ENCODE peak calls at places on chromosomes 1 and 21, in five cellular contexts. H, O, Q, M and P are unnamed samples.

GRCh38 chr21:33231526-33231925 is 1.8 kb downstream of the IFNAR2 start:
- DNase-seq in H (no peak), O (no peak), Q (no peak), M (no peak), P (no peak)

GRCh38 chr1:51237714-51238403 is 1.8 kb downstream of the RNF11 start:
- DNase-seq in H (no peak), O (no peak), Q (peak; percentile 2), M (no peak), P (no peak)

GRCh38 chr1:212515329-212515760 is 82.6 kb downstream of the NENF start:
- DNase-seq in H (no peak), O (no peak), Q (no peak), M (no peak), P (no peak)

GRCh38 chr1:157311730-157312269 is 173.6 kb upstream of the ETV3 start:
- DNase-seq in H (no peak), O (no peak), Q (no peak), M (no peak), P (no peak)

GRCh38 chr1:195804547-195804946 is 803.7 kb downstream of the KCNT2 start:
- DNase-seq in H (no peak), O (no peak), Q (no peak), M (no peak), P (no peak)

GRCh38 chr1:82387070-82387366 is 586.3 kb downstream of the ADGRL2 start:
- DNase-seq in H (no peak), O (no peak), Q (no peak), M (no peak), P (no peak)

GRCh38 chr21:42513151-42513984 is at the start of gene SLC37A1:
- DNase-seq in H (peak; percentile 61), O (peak; percentile 90), Q (no peak), M (peak; percentile 62), P (no peak)

GRCh38 chr1:24321150-24321549 is 2.0 kb downstream of the GRHL3 start:
- DNase-seq in H (no peak), O (no peak), Q (no peak), M (no peak), P (no peak)

GRCh38 chr1:89069955-89070354 is 4.9 kb upstream of the GBP1 start:
- DNase-seq in H (no peak), O (no peak), Q (no peak), M (no peak), P (no peak)

GRCh38 chr1:182084487-182085316 is 23.2 kb upstream of the ZNF648 start:
- DNase-seq in H (peak; percentile 93), O (peak; percentile 93), Q (peak; percentile 89), M (peak; percentile 60), P (peak; percentile 94)

GRCh38 chr1:209053587-209053986 is 529.9 kb upstream of the CAMK1G start:
- DNase-seq in H (no peak), O (no peak), Q (no peak), M (no peak), P (no peak)

GRCh38 chr1:240967070-240967724 is 355.2 kb upstream of the GREM2 start:
- DNase-seq in H (no peak), O (no peak), Q (no peak), M (no peak), P (no peak)

GRCh38 chr21:37530901-37531351 is 164.4 kb downstream of the DYRK1A start:
- DNase-seq in H (no peak), O (no peak), Q (no peak), M (no peak), P (no peak)

GRCh38 chr21:45277101-45278045 is 10.3 kb downstream of the POFUT2 start:
- DNase-seq in H (peak; percentile 64), O (peak; percentile 64), Q (no peak), M (no peak), P (peak; percentile 46)

GRCh38 chr1:218366322-218367052 is 21.4 kb downstream of the TGFB2 start:
- DNase-seq in H (no peak), O (no peak), Q (no peak), M (no peak), P (no peak)

GRCh38 chr1:240099748-240100147 is 8.1 kb downstream of the FMN2 start:
- DNase-seq in H (no peak), O (no peak), Q (no peak), M (no peak), P (no peak)

GRCh38 chr1:33257388-33257758 is 1.1 kb downstream of the ZNF362 start:
- DNase-seq in H (no peak), O (no peak), Q (no peak), M (no peak), P (no peak)

GRCh38 chr1:150444232-150444631 is 43.0 kb upstream of the TARS2 start:
- DNase-seq in H (no peak), O (no peak), Q (no peak), M (no peak), P (no peak)

GRCh38 chr1:29469457-29469856 is 233.1 kb downstream of the PTPRU start:
- DNase-seq in H (peak; percentile 76), O (peak; percentile 45), Q (no peak), M (no peak), P (peak; percentile 81)

GRCh38 chr1:8283058-8283884 is 34.6 kb upstream of the SLC45A1 start:
- DNase-seq in H (peak; percentile 63), O (no peak), Q (peak; percentile 34), M (peak; percentile 45), P (no peak)

GRCh38 chr1:16082283-16083038 is 9.0 kb upstream of the FAM131C start:
- DNase-seq in H (no peak), O (peak; percentile 87), Q (peak; percentile 48), M (peak; percentile 67), P (no peak)

GRCh38 chr1:116514708-116515525 is 55.9 kb downstream of the CD58 start:
- DNase-seq in H (no peak), O (peak; percentile 85), Q (peak; percentile 99), M (no peak), P (no peak)

GRCh38 chr1:8122477-8123407 is 96.6 kb upstream of the ERRFI1 start:
- DNase-seq in H (peak; percentile 64), O (no peak), Q (no peak), M (no peak), P (no peak)

GRCh38 chr1:47578026-47578861 is 140.4 kb downstream of the FOXD2 start:
- DNase-seq in H (peak; percentile 77), O (peak; percentile 69), Q (no peak), M (no peak), P (peak; percentile 54)

GRCh38 chr1:112983540-112984131 is 27.6 kb upstream of the SLC16A1 start:
- DNase-seq in H (no peak), O (no peak), Q (peak; percentile 42), M (no peak), P (no peak)

GRCh38 chr1:208172389-208173140 is 71.6 kb downstream of the PLXNA2 start:
- DNase-seq in H (no peak), O (no peak), Q (no peak), M (no peak), P (no peak)

GRCh38 chr1:101170506-101171050 is 66.2 kb upstream of the S1PR1 start:
- DNase-seq in H (no peak), O (no peak), Q (no peak), M (no peak), P (no peak)

GRCh38 chr1:174013864-174014418 is 8.2 kb downstream of the RC3H1 start:
- DNase-seq in H (no peak), O (no peak), Q (no peak), M (no peak), P (no peak)

GRCh38 chr1:111361761-111362160 is 65.8 kb downstream of the OVGP1 start:
- DNase-seq in H (no peak), O (no peak), Q (no peak), M (no peak), P (no peak)

GRCh38 chr1:64318428-64318827 is 115.0 kb downstream of the UBE2U start:
- DNase-seq in H (no peak), O (no peak), Q (no peak), M (no peak), P (no peak)

GRCh38 chr1:242710286-242710685 is 185.8 kb upstream of the PLD5 start:
- DNase-seq in H (no peak), O (no peak), Q (no peak), M (no peak), P (no peak)

GRCh38 chr1:93394514-93394913 is 48.8 kb downstream of the DR1 start:
- DNase-seq in H (no peak), O (no peak), Q (no peak), M (no peak), P (no peak)

GRCh38 chr1:94063379-94063778 is 57.6 kb downstream of the ABCA4 start:
- DNase-seq in H (peak; percentile 84), O (no peak), Q (no peak), M (no peak), P (no peak)

GRCh38 chr1:11886986-11887665 is 28.4 kb upstream of the NPPB start:
- DNase-seq in H (no peak), O (no peak), Q (no peak), M (no peak), P (no peak)

GRCh38 chr1:74650561-74650960 is 23.0 kb downstream of the ERICH3 start:
- DNase-seq in H (no peak), O (no peak), Q (no peak), M (no peak), P (no peak)

DNA sequence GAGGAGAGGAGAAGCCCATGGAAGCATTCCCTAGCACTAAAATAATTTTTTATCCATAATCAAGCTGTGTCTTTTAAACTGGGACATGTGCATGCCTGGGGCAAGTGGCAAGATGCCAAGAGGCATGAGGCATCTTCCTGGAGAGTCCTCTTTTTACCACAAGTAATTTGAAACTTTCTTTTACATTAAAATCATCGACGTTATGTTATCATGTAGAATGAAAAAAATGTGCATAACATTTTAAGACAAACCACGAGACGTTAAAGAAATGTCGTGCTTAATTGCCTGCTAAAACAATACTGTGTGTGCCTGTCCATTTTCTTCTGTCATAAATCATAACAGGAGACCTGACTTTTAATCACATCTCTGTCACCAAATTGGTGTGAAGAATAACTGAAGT is 1.5 kb downstream of the STYXL2 start:
- DNase-seq in H (no peak), O (no peak), Q (no peak), M (no peak), P (no peak)
- TF ChIP-seq POLR2AphosphoS5 in H (no peak), O (no peak), Q (no peak), M (no peak), P (no peak)

GRCh38 chr1:37146071-37146470 is 111.8 kb upstream of the GRIK3 start:
- DNase-seq in H (no peak), O (no peak), Q (no peak), M (no peak), P (no peak)
- TF ChIP-seq POLR2AphosphoS5 in H (no peak), O (no peak), Q (no peak), M (no peak), P (no peak)

GRCh38 chr1:52602328-52603300 is at the start of gene GPX7:
- DNase-seq in H (peak; percentile 70), O (peak; percentile 91), Q (no peak), M (peak; percentile 63), P (no peak)
- TF ChIP-seq POLR2AphosphoS5 in H (no peak), O (peak; percentile 59), Q (no peak), M (peak; percentile 58), P (no peak)

DNA sequence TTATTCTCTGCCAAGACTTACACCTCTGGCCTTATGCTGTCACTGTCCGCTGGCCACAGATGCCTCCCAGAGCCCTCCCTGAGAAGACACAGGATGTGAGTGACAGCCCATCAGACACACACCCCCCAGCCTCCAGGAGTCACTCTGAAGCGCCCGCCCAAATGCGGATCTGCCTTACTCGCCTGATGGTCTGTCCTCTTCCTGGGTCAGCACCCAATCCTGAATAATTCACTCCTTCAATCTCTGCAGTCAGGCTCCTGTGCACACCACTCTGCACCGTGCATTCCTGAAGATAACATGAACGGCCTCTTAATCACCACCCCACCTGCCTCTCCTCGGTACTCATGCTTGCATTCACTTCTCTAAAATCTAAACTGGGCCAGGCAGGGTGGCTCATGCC is 14.6 kb downstream of the CLSTN1 start:
- DNase-seq in H (peak; percentile 22), O (no peak), Q (no peak), M (no peak), P (no peak)
- TF ChIP-seq POLR2AphosphoS5 in H (no peak), O (no peak), Q (no peak), M (no peak), P (no peak)